ENCODE peak calls at places on chromosomes 6 and 20, in five cellular contexts. One of them, this sample, is unnamed.

GRCh38 chr6:169587992-169588391 is 113.8 kb downstream of the WDR27 start:
- DNase-seq in H9: no peak
- DNase-seq in mesenchymal stem cell: peak
- DNase-seq in H1: no peak
- DNase-seq in IMR-90: peak
- DNase-seq in this sample: no peak

GRCh38 chr20:46814366-46815232 is 80.0 kb upstream of the EYA2 start:
- DNase-seq in H9: peak
- DNase-seq in mesenchymal stem cell: peak
- DNase-seq in H1: no peak
- DNase-seq in IMR-90: peak
- DNase-seq in this sample: peak

GRCh38 chr6:166971271-166971670 is 14.9 kb upstream of the RNASET2 start:
- DNase-seq in H9: no peak
- DNase-seq in mesenchymal stem cell: no peak
- DNase-seq in H1: peak
- DNase-seq in IMR-90: no peak
- DNase-seq in this sample: no peak

GRCh38 chr6:143198312-143198711 is 137.6 kb downstream of the AIG1 start:
- DNase-seq in H9: no peak
- DNase-seq in mesenchymal stem cell: no peak
- DNase-seq in H1: no peak
- DNase-seq in IMR-90: no peak
- DNase-seq in this sample: no peak

GRCh38 chr6:28953039-28953872 is 29.5 kb upstream of the TRIM27 start:
- DNase-seq in H9: no peak
- DNase-seq in mesenchymal stem cell: peak
- DNase-seq in H1: peak
- DNase-seq in IMR-90: peak
- DNase-seq in this sample: peak

GRCh38 chr6:45387236-45387635 is 9.5 kb upstream of the SUPT3H start:
- DNase-seq in H9: no peak
- DNase-seq in mesenchymal stem cell: no peak
- DNase-seq in H1: no peak
- DNase-seq in IMR-90: peak
- DNase-seq in this sample: no peak

GRCh38 chr6:36239710-36240256 is 30.1 kb upstream of the PNPLA1 start:
- DNase-seq in H9: no peak
- DNase-seq in mesenchymal stem cell: no peak
- DNase-seq in H1: no peak
- DNase-seq in IMR-90: no peak
- DNase-seq in this sample: no peak

GRCh38 chr20:50982372-50982771 is 23.8 kb downstream of the MOCS3 start:
- DNase-seq in H9: no peak
- DNase-seq in mesenchymal stem cell: peak
- DNase-seq in H1: no peak
- DNase-seq in IMR-90: peak
- DNase-seq in this sample: no peak

GRCh38 chr6:57302477-57302876 is 15.0 kb upstream of the PRIM2 start:
- DNase-seq in H9: no peak
- DNase-seq in mesenchymal stem cell: peak
- DNase-seq in H1: no peak
- DNase-seq in IMR-90: peak
- DNase-seq in this sample: no peak

GRCh38 chr6:157877149-157877548 is 54.1 kb downstream of the SNX9 start:
- DNase-seq in H9: no peak
- DNase-seq in mesenchymal stem cell: no peak
- DNase-seq in H1: no peak
- DNase-seq in IMR-90: no peak
- DNase-seq in this sample: no peak

GRCh38 chr6:159098636-159099106 is 53.9 kb upstream of the TAGAP start:
- DNase-seq in H9: no peak
- DNase-seq in mesenchymal stem cell: no peak
- DNase-seq in H1: no peak
- DNase-seq in IMR-90: no peak
- DNase-seq in this sample: no peak

GRCh38 chr20:61420781-61421180 is 168.7 kb downstream of the CDH4 start:
- DNase-seq in H9: no peak
- DNase-seq in mesenchymal stem cell: no peak
- DNase-seq in H1: no peak
- DNase-seq in IMR-90: no peak
- DNase-seq in this sample: no peak

GRCh38 chr6:112116215-112116614 is 28.8 kb downstream of the FAM229B start:
- DNase-seq in H9: no peak
- DNase-seq in mesenchymal stem cell: no peak
- DNase-seq in H1: no peak
- DNase-seq in IMR-90: no peak
- DNase-seq in this sample: no peak

GRCh38 chr6:34953084-34954025 is 64.3 kb downstream of the ANKS1A start:
- DNase-seq in H9: no peak
- DNase-seq in mesenchymal stem cell: peak
- DNase-seq in H1: no peak
- DNase-seq in IMR-90: peak
- DNase-seq in this sample: no peak

GRCh38 chr6:1552296-1552761 is 57.4 kb upstream of the FOXC1 start:
- DNase-seq in H9: no peak
- DNase-seq in mesenchymal stem cell: no peak
- DNase-seq in H1: no peak
- DNase-seq in IMR-90: peak
- DNase-seq in this sample: no peak

GRCh38 chr6:162845972-162846371 is 118.2 kb downstream of the PACRG start:
- DNase-seq in H9: peak
- DNase-seq in mesenchymal stem cell: no peak
- DNase-seq in H1: no peak
- DNase-seq in IMR-90: no peak
- DNase-seq in this sample: no peak

GRCh38 chr6:13708679-13709261 is 2.9 kb downstream of the RANBP9 start:
- DNase-seq in H9: no peak
- DNase-seq in mesenchymal stem cell: peak
- DNase-seq in H1: no peak
- DNase-seq in IMR-90: peak
- DNase-seq in this sample: no peak

GRCh38 chr20:57389695-57390603 is 1.2 kb upstream of the RBM38 start:
- DNase-seq in H9: peak
- DNase-seq in mesenchymal stem cell: no peak
- DNase-seq in H1: peak
- DNase-seq in IMR-90: no peak
- DNase-seq in this sample: peak

GRCh38 chr6:118980063-118980462 is 45.1 kb upstream of the MCM9 start:
- DNase-seq in H9: no peak
- DNase-seq in mesenchymal stem cell: peak
- DNase-seq in H1: no peak
- DNase-seq in IMR-90: peak
- DNase-seq in this sample: no peak

GRCh38 chr6:149289192-149289741 is 28.2 kb upstream of the TAB2 start:
- DNase-seq in H9: no peak
- DNase-seq in mesenchymal stem cell: no peak
- DNase-seq in H1: no peak
- DNase-seq in IMR-90: peak
- DNase-seq in this sample: no peak

GRCh38 chr6:17413313-17413750 is 19.9 kb downstream of the CAP2 start:
- DNase-seq in H9: no peak
- DNase-seq in mesenchymal stem cell: peak
- DNase-seq in H1: no peak
- DNase-seq in IMR-90: peak
- DNase-seq in this sample: no peak

GRCh38 chr20:46709459-46710148 is at the start of gene SLC2A10:
- DNase-seq in H9: peak
- DNase-seq in mesenchymal stem cell: peak
- DNase-seq in H1: peak
- DNase-seq in IMR-90: peak
- DNase-seq in this sample: peak

GRCh38 chr6:11232968-11233626 is 629 bp upstream of the NEDD9 start:
- DNase-seq in H9: peak
- DNase-seq in mesenchymal stem cell: no peak
- DNase-seq in H1: peak
- DNase-seq in IMR-90: peak
- DNase-seq in this sample: peak

GRCh38 chr20:50385733-50386640 is 124.2 kb upstream of the PTPN1 start:
- DNase-seq in H9: no peak
- DNase-seq in mesenchymal stem cell: no peak
- DNase-seq in H1: no peak
- DNase-seq in IMR-90: peak
- DNase-seq in this sample: no peak

DNA sequence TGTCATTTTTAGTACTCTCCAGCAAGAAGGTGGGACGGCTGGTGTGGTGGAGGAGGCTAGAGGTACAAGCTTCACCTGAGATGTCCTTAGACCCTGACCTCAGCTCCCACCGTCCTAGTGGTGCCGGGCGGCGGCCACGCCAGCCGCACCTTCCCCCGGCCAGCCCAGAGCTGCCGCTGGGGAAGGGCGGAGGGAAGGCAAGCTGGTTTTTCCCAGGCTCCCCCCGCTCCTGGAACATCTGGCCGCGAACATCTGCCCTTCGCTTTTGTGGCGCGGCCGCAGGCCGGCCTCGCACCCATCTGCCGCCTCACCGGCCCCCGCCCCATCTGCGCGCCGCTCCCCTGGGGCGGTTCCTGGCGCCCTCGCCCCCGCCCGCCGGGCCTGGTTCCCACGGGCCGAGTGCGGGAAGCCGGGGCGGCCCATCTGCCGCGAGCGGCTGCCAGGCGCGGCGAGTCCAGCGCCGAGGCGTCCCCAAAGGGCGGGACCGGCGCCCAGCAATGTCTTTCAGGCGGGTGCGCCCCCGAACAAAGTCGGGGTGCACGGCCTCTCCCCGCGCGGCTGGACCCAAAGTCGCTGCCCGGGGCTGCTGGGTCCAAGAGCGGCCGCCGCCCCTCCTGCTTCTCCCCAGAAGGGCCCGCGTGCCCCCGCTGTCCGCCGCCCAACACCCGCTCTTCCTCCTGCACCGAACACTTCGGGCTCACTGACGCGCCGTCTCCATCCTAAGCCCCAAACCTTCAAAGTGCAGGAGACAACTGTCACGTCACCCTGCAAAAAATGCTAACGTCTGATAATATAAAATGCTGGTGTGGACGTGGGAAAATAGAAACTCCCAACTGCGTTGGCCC is 17.3 kb upstream of the ID1 start:
- DNase-seq in H9: peak
- DNase-seq in mesenchymal stem cell: peak
- DNase-seq in H1: no peak
- DNase-seq in IMR-90: no peak
- DNase-seq in this sample: no peak
- H3K14ac ChIP-seq in H9: peak
- H3K14ac ChIP-seq in mesenchymal stem cell: no peak
- H3K14ac ChIP-seq in H1: no peak
- H3K14ac ChIP-seq in IMR-90: peak
- H3K14ac ChIP-seq in this sample: no peak

GRCh38 chr20:25042531-25043498 is 15.1 kb downstream of the ACSS1 start:
- DNase-seq in H9: no peak
- DNase-seq in mesenchymal stem cell: no peak
- DNase-seq in H1: no peak
- DNase-seq in IMR-90: no peak
- DNase-seq in this sample: no peak
- H3K9ac ChIP-seq in H9: no peak
- H3K9ac ChIP-seq in mesenchymal stem cell: no peak
- H3K9ac ChIP-seq in H1: no peak
- H3K9ac ChIP-seq in IMR-90: no peak
- H3K9ac ChIP-seq in this sample: peak

GRCh38 chr20:35092524-35093244 is at the start of gene TRPC4AP:
- DNase-seq in H9: peak
- DNase-seq in mesenchymal stem cell: peak
- DNase-seq in H1: peak
- DNase-seq in IMR-90: peak
- DNase-seq in this sample: peak
- H2AK5ac ChIP-seq in H9: no peak
- H2AK5ac ChIP-seq in mesenchymal stem cell: peak
- H2AK5ac ChIP-seq in H1: no peak
- H2AK5ac ChIP-seq in IMR-90: peak
- H2AK5ac ChIP-seq in this sample: peak

DNA sequence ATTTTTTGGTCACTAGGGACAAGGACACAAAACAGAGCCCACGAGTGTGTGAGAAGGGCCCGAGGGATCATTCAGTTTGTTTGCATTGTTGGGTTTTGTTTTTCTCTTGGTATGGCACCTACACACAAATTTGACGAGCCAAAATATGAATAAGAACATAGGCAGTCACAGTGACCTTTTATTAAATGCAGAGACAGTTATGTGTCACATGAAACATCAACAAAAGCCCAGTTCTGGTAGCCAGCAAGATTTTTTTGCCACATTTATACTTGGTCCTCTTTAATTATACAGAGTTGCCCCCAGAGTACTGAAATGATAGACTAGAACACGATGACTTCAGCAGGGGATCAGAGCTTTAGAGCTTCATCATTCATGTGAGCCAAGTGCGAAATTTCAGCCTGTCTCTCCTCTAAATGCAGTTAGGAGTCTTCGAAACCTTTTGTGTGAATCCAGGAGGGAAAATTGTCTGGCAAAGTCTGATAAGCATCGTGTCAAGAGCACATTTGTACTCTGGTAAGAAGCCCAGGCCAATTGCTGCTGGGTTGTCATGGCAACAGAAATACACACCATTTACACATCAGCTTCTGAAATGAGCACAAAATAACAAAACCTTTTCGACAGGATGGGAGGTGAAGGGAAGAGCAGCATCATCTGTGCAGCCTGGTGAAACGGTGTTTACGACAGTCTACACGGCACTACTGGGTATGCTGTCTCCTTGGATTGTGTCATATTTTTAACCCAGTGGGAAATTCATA is 79.2 kb upstream of the RIPOR2 start:
- DNase-seq in H9: no peak
- DNase-seq in mesenchymal stem cell: peak
- DNase-seq in H1: no peak
- DNase-seq in IMR-90: peak
- DNase-seq in this sample: no peak
- H3K14ac ChIP-seq in H9: no peak
- H3K14ac ChIP-seq in mesenchymal stem cell: no peak
- H3K14ac ChIP-seq in H1: no peak
- H3K14ac ChIP-seq in IMR-90: peak
- H3K14ac ChIP-seq in this sample: no peak

GRCh38 chr6:106730672-106731071 is 101.3 kb downstream of the QRSL1 start:
- DNase-seq in H9: no peak
- DNase-seq in mesenchymal stem cell: no peak
- DNase-seq in H1: no peak
- DNase-seq in IMR-90: no peak
- DNase-seq in this sample: no peak
- H3K9ac ChIP-seq in H9: no peak
- H3K9ac ChIP-seq in mesenchymal stem cell: no peak
- H3K9ac ChIP-seq in H1: no peak
- H3K9ac ChIP-seq in IMR-90: no peak
- H3K9ac ChIP-seq in this sample: no peak